ENCODE peak calls at places on chromosome 20, in seven cellular contexts. One of them, this sample, is unnamed.

GRCh38 chr20:24819331-24819965 is 129.6 kb upstream of the CST7 start:
- DNase-seq in activated CD4-positive, alpha-beta T cell treated with anti-CD3 and anti-CD28 coated beads for 24 hours: no peak
- DNase-seq in A172: no peak
- DNase-seq in neural crest cell: no peak
- DNase-seq in right lobe of liver: no peak
- DNase-seq in fibroblast of lung: no peak
- DNase-seq in effector memory CD8-positive, alpha-beta T cell: no peak
- DNase-seq in this sample: no peak

GRCh38 chr20:56403465-56403864 is 8.6 kb upstream of the CASS4 start:
- DNase-seq in activated CD4-positive, alpha-beta T cell treated with anti-CD3 and anti-CD28 coated beads for 24 hours: no peak
- DNase-seq in A172: no peak
- DNase-seq in neural crest cell: no peak
- DNase-seq in right lobe of liver: no peak
- DNase-seq in fibroblast of lung: no peak
- DNase-seq in effector memory CD8-positive, alpha-beta T cell: no peak
- DNase-seq in this sample: no peak

GRCh38 chr20:51767018-51767866 is 948 bp downstream of the ATP9A start:
- DNase-seq in activated CD4-positive, alpha-beta T cell treated with anti-CD3 and anti-CD28 coated beads for 24 hours: peak; percentile 54
- DNase-seq in A172: no peak
- DNase-seq in neural crest cell: peak; percentile 46
- DNase-seq in right lobe of liver: peak; percentile 93
- DNase-seq in fibroblast of lung: peak; percentile 25
- DNase-seq in effector memory CD8-positive, alpha-beta T cell: peak; percentile 34
- DNase-seq in this sample: no peak

GRCh38 chr20:37980876-37981275 is 52.4 kb downstream of the TTI1 start:
- DNase-seq in activated CD4-positive, alpha-beta T cell treated with anti-CD3 and anti-CD28 coated beads for 24 hours: no peak
- DNase-seq in A172: no peak
- DNase-seq in neural crest cell: no peak
- DNase-seq in right lobe of liver: no peak
- DNase-seq in fibroblast of lung: no peak
- DNase-seq in effector memory CD8-positive, alpha-beta T cell: no peak
- DNase-seq in this sample: no peak

GRCh38 chr20:33092361-33092760 is 12.9 kb downstream of the BPIFB4 start:
- DNase-seq in activated CD4-positive, alpha-beta T cell treated with anti-CD3 and anti-CD28 coated beads for 24 hours: no peak
- DNase-seq in A172: peak; percentile 33
- DNase-seq in neural crest cell: no peak
- DNase-seq in right lobe of liver: no peak
- DNase-seq in fibroblast of lung: no peak
- DNase-seq in effector memory CD8-positive, alpha-beta T cell: no peak
- DNase-seq in this sample: no peak

GRCh38 chr20:55052464-55052863 is 577.1 kb downstream of the DOK5 start:
- DNase-seq in activated CD4-positive, alpha-beta T cell treated with anti-CD3 and anti-CD28 coated beads for 24 hours: no peak
- DNase-seq in A172: no peak
- DNase-seq in neural crest cell: no peak
- DNase-seq in right lobe of liver: no peak
- DNase-seq in fibroblast of lung: no peak
- DNase-seq in effector memory CD8-positive, alpha-beta T cell: no peak
- DNase-seq in this sample: no peak

GRCh38 chr20:32792316-32792715 is 27.4 kb upstream of the MAPRE1 start:
- DNase-seq in activated CD4-positive, alpha-beta T cell treated with anti-CD3 and anti-CD28 coated beads for 24 hours: peak; percentile 13
- DNase-seq in A172: peak; percentile 23
- DNase-seq in neural crest cell: peak; percentile 52
- DNase-seq in right lobe of liver: no peak
- DNase-seq in fibroblast of lung: no peak
- DNase-seq in effector memory CD8-positive, alpha-beta T cell: no peak
- DNase-seq in this sample: no peak

GRCh38 chr20:58260006-58260405 is 31.6 kb upstream of the ANKRD60 start:
- DNase-seq in activated CD4-positive, alpha-beta T cell treated with anti-CD3 and anti-CD28 coated beads for 24 hours: no peak
- DNase-seq in A172: no peak
- DNase-seq in neural crest cell: no peak
- DNase-seq in right lobe of liver: no peak
- DNase-seq in fibroblast of lung: no peak
- DNase-seq in effector memory CD8-positive, alpha-beta T cell: no peak
- DNase-seq in this sample: no peak

GRCh38 chr20:42788707-42789106 is 401.0 kb downstream of the PTPRT start:
- DNase-seq in activated CD4-positive, alpha-beta T cell treated with anti-CD3 and anti-CD28 coated beads for 24 hours: no peak
- DNase-seq in A172: no peak
- DNase-seq in neural crest cell: no peak
- DNase-seq in right lobe of liver: no peak
- DNase-seq in fibroblast of lung: no peak
- DNase-seq in effector memory CD8-positive, alpha-beta T cell: no peak
- DNase-seq in this sample: no peak

GRCh38 chr20:36572701-36573102 is 695 bp upstream of the TGIF2 start:
- DNase-seq in activated CD4-positive, alpha-beta T cell treated with anti-CD3 and anti-CD28 coated beads for 24 hours: peak; percentile 46
- DNase-seq in A172: no peak
- DNase-seq in neural crest cell: peak; percentile 26
- DNase-seq in right lobe of liver: no peak
- DNase-seq in fibroblast of lung: peak; percentile 22
- DNase-seq in effector memory CD8-positive, alpha-beta T cell: no peak
- DNase-seq in this sample: no peak

GRCh38 chr20:34874094-34874654 is 1.5 kb upstream of the GGT7 start:
- DNase-seq in activated CD4-positive, alpha-beta T cell treated with anti-CD3 and anti-CD28 coated beads for 24 hours: peak; percentile 47
- DNase-seq in A172: peak; percentile 82
- DNase-seq in neural crest cell: peak; percentile 75
- DNase-seq in right lobe of liver: peak; percentile 72
- DNase-seq in fibroblast of lung: peak; percentile 91
- DNase-seq in effector memory CD8-positive, alpha-beta T cell: peak; percentile 26
- DNase-seq in this sample: no peak

GRCh38 chr20:11130554-11131166 is 456.9 kb upstream of the JAG1 start:
- DNase-seq in activated CD4-positive, alpha-beta T cell treated with anti-CD3 and anti-CD28 coated beads for 24 hours: no peak
- DNase-seq in A172: no peak
- DNase-seq in neural crest cell: no peak
- DNase-seq in right lobe of liver: no peak
- DNase-seq in fibroblast of lung: no peak
- DNase-seq in effector memory CD8-positive, alpha-beta T cell: no peak
- DNase-seq in this sample: no peak

GRCh38 chr20:58551631-58552030 is 36.4 kb upstream of the APCDD1L start:
- DNase-seq in activated CD4-positive, alpha-beta T cell treated with anti-CD3 and anti-CD28 coated beads for 24 hours: no peak
- DNase-seq in A172: no peak
- DNase-seq in neural crest cell: no peak
- DNase-seq in right lobe of liver: no peak
- DNase-seq in fibroblast of lung: no peak
- DNase-seq in effector memory CD8-positive, alpha-beta T cell: no peak
- DNase-seq in this sample: no peak

GRCh38 chr20:53303361-53303760 is 290.3 kb downstream of the ZNF217 start:
- DNase-seq in activated CD4-positive, alpha-beta T cell treated with anti-CD3 and anti-CD28 coated beads for 24 hours: no peak
- DNase-seq in A172: no peak
- DNase-seq in neural crest cell: no peak
- DNase-seq in right lobe of liver: no peak
- DNase-seq in fibroblast of lung: no peak
- DNase-seq in effector memory CD8-positive, alpha-beta T cell: no peak
- DNase-seq in this sample: no peak

GRCh38 chr20:19661717-19662637 is 96.1 kb upstream of the RIN2 start:
- DNase-seq in activated CD4-positive, alpha-beta T cell treated with anti-CD3 and anti-CD28 coated beads for 24 hours: peak; percentile 24
- DNase-seq in A172: peak; percentile 77
- DNase-seq in neural crest cell: peak; percentile 68
- DNase-seq in right lobe of liver: no peak
- DNase-seq in fibroblast of lung: peak; percentile 81
- DNase-seq in effector memory CD8-positive, alpha-beta T cell: peak; percentile 30
- DNase-seq in this sample: no peak

GRCh38 chr20:49166534-49167449 is 21.3 kb downstream of the STAU1 start:
- DNase-seq in activated CD4-positive, alpha-beta T cell treated with anti-CD3 and anti-CD28 coated beads for 24 hours: no peak
- DNase-seq in A172: no peak
- DNase-seq in neural crest cell: no peak
- DNase-seq in right lobe of liver: no peak
- DNase-seq in fibroblast of lung: no peak
- DNase-seq in effector memory CD8-positive, alpha-beta T cell: no peak
- DNase-seq in this sample: no peak

GRCh38 chr20:53834044-53834442 is 236.4 kb downstream of the BCAS1 start:
- DNase-seq in activated CD4-positive, alpha-beta T cell treated with anti-CD3 and anti-CD28 coated beads for 24 hours: no peak
- DNase-seq in A172: peak; percentile 88
- DNase-seq in neural crest cell: no peak
- DNase-seq in right lobe of liver: no peak
- DNase-seq in fibroblast of lung: no peak
- DNase-seq in effector memory CD8-positive, alpha-beta T cell: no peak
- DNase-seq in this sample: no peak

GRCh38 chr20:58891686-58892125 is 39.2 kb downstream of the GNAS start:
- DNase-seq in activated CD4-positive, alpha-beta T cell treated with anti-CD3 and anti-CD28 coated beads for 24 hours: no peak
- DNase-seq in A172: no peak
- DNase-seq in neural crest cell: peak; percentile 33
- DNase-seq in right lobe of liver: no peak
- DNase-seq in fibroblast of lung: peak; percentile 45
- DNase-seq in effector memory CD8-positive, alpha-beta T cell: peak; percentile 32
- DNase-seq in this sample: no peak

GRCh38 chr20:52655365-52655764 is 316.8 kb upstream of the TSHZ2 start:
- DNase-seq in activated CD4-positive, alpha-beta T cell treated with anti-CD3 and anti-CD28 coated beads for 24 hours: no peak
- DNase-seq in A172: no peak
- DNase-seq in neural crest cell: no peak
- DNase-seq in right lobe of liver: no peak
- DNase-seq in fibroblast of lung: no peak
- DNase-seq in effector memory CD8-positive, alpha-beta T cell: no peak
- DNase-seq in this sample: no peak

GRCh38 chr20:51043811-51044210 is 20.9 kb upstream of the KCNG1 start:
- DNase-seq in activated CD4-positive, alpha-beta T cell treated with anti-CD3 and anti-CD28 coated beads for 24 hours: no peak
- DNase-seq in A172: no peak
- DNase-seq in neural crest cell: no peak
- DNase-seq in right lobe of liver: no peak
- DNase-seq in fibroblast of lung: peak; percentile 38
- DNase-seq in effector memory CD8-positive, alpha-beta T cell: no peak
- DNase-seq in this sample: no peak

GRCh38 chr20:36571564-36572504 is 1.6 kb upstream of the TGIF2 start:
- DNase-seq in activated CD4-positive, alpha-beta T cell treated with anti-CD3 and anti-CD28 coated beads for 24 hours: no peak
- DNase-seq in A172: no peak
- DNase-seq in neural crest cell: no peak
- DNase-seq in right lobe of liver: no peak
- DNase-seq in fibroblast of lung: no peak
- DNase-seq in effector memory CD8-positive, alpha-beta T cell: no peak
- DNase-seq in this sample: no peak

GRCh38 chr20:3188823-3189413 is 15.6 kb downstream of the DDRGK1 start:
- DNase-seq in activated CD4-positive, alpha-beta T cell treated with anti-CD3 and anti-CD28 coated beads for 24 hours: no peak
- DNase-seq in A172: no peak
- DNase-seq in neural crest cell: no peak
- DNase-seq in right lobe of liver: peak; percentile 11
- DNase-seq in fibroblast of lung: no peak
- DNase-seq in effector memory CD8-positive, alpha-beta T cell: no peak
- DNase-seq in this sample: no peak

GRCh38 chr20:58469500-58470129 is 45.6 kb downstream of the APCDD1L start:
- DNase-seq in activated CD4-positive, alpha-beta T cell treated with anti-CD3 and anti-CD28 coated beads for 24 hours: no peak
- DNase-seq in A172: no peak
- DNase-seq in neural crest cell: no peak
- DNase-seq in right lobe of liver: no peak
- DNase-seq in fibroblast of lung: no peak
- DNase-seq in effector memory CD8-positive, alpha-beta T cell: no peak
- DNase-seq in this sample: no peak

GRCh38 chr20:14544688-14545087 is 207.3 kb upstream of the FLRT3 start:
- DNase-seq in activated CD4-positive, alpha-beta T cell treated with anti-CD3 and anti-CD28 coated beads for 24 hours: no peak
- DNase-seq in A172: no peak
- DNase-seq in neural crest cell: no peak
- DNase-seq in right lobe of liver: no peak
- DNase-seq in fibroblast of lung: no peak
- DNase-seq in effector memory CD8-positive, alpha-beta T cell: no peak
- DNase-seq in this sample: no peak

GRCh38 chr20:63592661-63593060 is 18.6 kb upstream of the HELZ2 start:
- DNase-seq in activated CD4-positive, alpha-beta T cell treated with anti-CD3 and anti-CD28 coated beads for 24 hours: no peak
- DNase-seq in A172: no peak
- DNase-seq in neural crest cell: no peak
- DNase-seq in right lobe of liver: no peak
- DNase-seq in fibroblast of lung: no peak
- DNase-seq in effector memory CD8-positive, alpha-beta T cell: no peak
- DNase-seq in this sample: no peak

GRCh38 chr20:62651285-62652021 is 9.2 kb downstream of the SLCO4A1 start:
- DNase-seq in activated CD4-positive, alpha-beta T cell treated with anti-CD3 and anti-CD28 coated beads for 24 hours: peak; percentile 57
- DNase-seq in A172: no peak
- DNase-seq in neural crest cell: no peak
- DNase-seq in right lobe of liver: no peak
- DNase-seq in fibroblast of lung: peak; percentile 64
- DNase-seq in effector memory CD8-positive, alpha-beta T cell: peak; percentile 82
- DNase-seq in this sample: no peak

GRCh38 chr20:63765082-63765873 is 25.7 kb downstream of the SLC2A4RG start:
- DNase-seq in activated CD4-positive, alpha-beta T cell treated with anti-CD3 and anti-CD28 coated beads for 24 hours: no peak
- DNase-seq in A172: no peak
- DNase-seq in neural crest cell: no peak
- DNase-seq in right lobe of liver: no peak
- DNase-seq in fibroblast of lung: no peak
- DNase-seq in effector memory CD8-positive, alpha-beta T cell: no peak
- DNase-seq in this sample: no peak

GRCh38 chr20:11376406-11376805 is 541.3 kb upstream of the BTBD3 start:
- DNase-seq in activated CD4-positive, alpha-beta T cell treated with anti-CD3 and anti-CD28 coated beads for 24 hours: no peak
- DNase-seq in A172: no peak
- DNase-seq in neural crest cell: no peak
- DNase-seq in right lobe of liver: no peak
- DNase-seq in fibroblast of lung: peak; percentile 21
- DNase-seq in effector memory CD8-positive, alpha-beta T cell: no peak
- DNase-seq in this sample: no peak

GRCh38 chr20:36645998-36646397 is at the start of gene SLA2:
- DNase-seq in activated CD4-positive, alpha-beta T cell treated with anti-CD3 and anti-CD28 coated beads for 24 hours: peak; percentile 22
- DNase-seq in A172: no peak
- DNase-seq in neural crest cell: no peak
- DNase-seq in right lobe of liver: no peak
- DNase-seq in fibroblast of lung: no peak
- DNase-seq in effector memory CD8-positive, alpha-beta T cell: peak; percentile 70
- DNase-seq in this sample: peak; percentile 36

GRCh38 chr20:38299963-38300362 is 4.0 kb upstream of the BPI start:
- DNase-seq in activated CD4-positive, alpha-beta T cell treated with anti-CD3 and anti-CD28 coated beads for 24 hours: no peak
- DNase-seq in A172: no peak
- DNase-seq in neural crest cell: no peak
- DNase-seq in right lobe of liver: no peak
- DNase-seq in fibroblast of lung: no peak
- DNase-seq in effector memory CD8-positive, alpha-beta T cell: no peak
- DNase-seq in this sample: no peak

GRCh38 chr20:52405417-52405816 is 213.8 kb upstream of the ZFP64 start:
- DNase-seq in activated CD4-positive, alpha-beta T cell treated with anti-CD3 and anti-CD28 coated beads for 24 hours: no peak
- DNase-seq in A172: no peak
- DNase-seq in neural crest cell: no peak
- DNase-seq in right lobe of liver: no peak
- DNase-seq in fibroblast of lung: peak; percentile 16
- DNase-seq in effector memory CD8-positive, alpha-beta T cell: no peak
- DNase-seq in this sample: no peak

GRCh38 chr20:42361402-42361801 is 743.2 kb upstream of the CHD6 start:
- DNase-seq in activated CD4-positive, alpha-beta T cell treated with anti-CD3 and anti-CD28 coated beads for 24 hours: no peak
- DNase-seq in A172: no peak
- DNase-seq in neural crest cell: no peak
- DNase-seq in right lobe of liver: no peak
- DNase-seq in fibroblast of lung: no peak
- DNase-seq in effector memory CD8-positive, alpha-beta T cell: no peak
- DNase-seq in this sample: no peak

GRCh38 chr20:36878913-36879312 is 3.0 kb downstream of the TLDC2 start:
- DNase-seq in activated CD4-positive, alpha-beta T cell treated with anti-CD3 and anti-CD28 coated beads for 24 hours: no peak
- DNase-seq in A172: no peak
- DNase-seq in neural crest cell: no peak
- DNase-seq in right lobe of liver: peak; percentile 39
- DNase-seq in fibroblast of lung: no peak
- DNase-seq in effector memory CD8-positive, alpha-beta T cell: no peak
- DNase-seq in this sample: no peak

GRCh38 chr20:12394786-12395185 is 477.1 kb downstream of the BTBD3 start:
- DNase-seq in activated CD4-positive, alpha-beta T cell treated with anti-CD3 and anti-CD28 coated beads for 24 hours: no peak
- DNase-seq in A172: peak; percentile 50
- DNase-seq in neural crest cell: no peak
- DNase-seq in right lobe of liver: no peak
- DNase-seq in fibroblast of lung: no peak
- DNase-seq in effector memory CD8-positive, alpha-beta T cell: no peak
- DNase-seq in this sample: no peak

GRCh38 chr20:15823718-15824117 is 749.5 kb downstream of the KIF16B start:
- DNase-seq in activated CD4-positive, alpha-beta T cell treated with anti-CD3 and anti-CD28 coated beads for 24 hours: no peak
- DNase-seq in A172: no peak
- DNase-seq in neural crest cell: no peak
- DNase-seq in right lobe of liver: no peak
- DNase-seq in fibroblast of lung: no peak
- DNase-seq in effector memory CD8-positive, alpha-beta T cell: no peak
- DNase-seq in this sample: no peak

GRCh38 chr20:30485331-30486102 is 771.9 kb upstream of the DEFB115 start:
- DNase-seq in activated CD4-positive, alpha-beta T cell treated with anti-CD3 and anti-CD28 coated beads for 24 hours: no peak
- DNase-seq in A172: no peak
- DNase-seq in neural crest cell: no peak
- DNase-seq in right lobe of liver: peak; percentile 53
- DNase-seq in fibroblast of lung: no peak
- DNase-seq in effector memory CD8-positive, alpha-beta T cell: no peak
- DNase-seq in this sample: no peak

GRCh38 chr20:52682271-52682670 is 289.9 kb upstream of the TSHZ2 start:
- DNase-seq in activated CD4-positive, alpha-beta T cell treated with anti-CD3 and anti-CD28 coated beads for 24 hours: no peak
- DNase-seq in A172: no peak
- DNase-seq in neural crest cell: no peak
- DNase-seq in right lobe of liver: no peak
- DNase-seq in fibroblast of lung: no peak
- DNase-seq in effector memory CD8-positive, alpha-beta T cell: no peak
- DNase-seq in this sample: no peak

GRCh38 chr20:10225439-10226080 is 6.9 kb downstream of the SNAP25 start:
- DNase-seq in activated CD4-positive, alpha-beta T cell treated with anti-CD3 and anti-CD28 coated beads for 24 hours: no peak
- DNase-seq in A172: peak; percentile 41
- DNase-seq in neural crest cell: no peak
- DNase-seq in right lobe of liver: no peak
- DNase-seq in fibroblast of lung: peak; percentile 19
- DNase-seq in effector memory CD8-positive, alpha-beta T cell: no peak
- DNase-seq in this sample: no peak

This sample was measured in SIG-M5.